ENCODE peak calls at places on chromosomes 6 and 20, in seven cellular contexts. One of them, this sample, is unnamed.

GRCh38 chr6:6384520-6384919 is 64.1 kb upstream of the F13A1 start:
- DNase-seq in lower lobe of right lung: no peak
- DNase-seq in heart left ventricle: no peak
- DNase-seq in effector memory CD4-positive, alpha-beta T cell: no peak
- DNase-seq in cardiac muscle cell: no peak
- DNase-seq in PC-3: no peak
- DNase-seq in neuronal stem cell: no peak
- DNase-seq in this sample: no peak

GRCh38 chr20:23679448-23680092 is 9.3 kb downstream of the CST4 start:
- DNase-seq in lower lobe of right lung: no peak
- DNase-seq in heart left ventricle: no peak
- DNase-seq in effector memory CD4-positive, alpha-beta T cell: no peak
- DNase-seq in cardiac muscle cell: no peak
- DNase-seq in PC-3: no peak
- DNase-seq in neuronal stem cell: no peak
- DNase-seq in this sample: no peak

GRCh38 chr6:45417461-45417860 is 39.7 kb upstream of the SUPT3H start:
- DNase-seq in lower lobe of right lung: no peak
- DNase-seq in heart left ventricle: no peak
- DNase-seq in effector memory CD4-positive, alpha-beta T cell: no peak
- DNase-seq in cardiac muscle cell: no peak
- DNase-seq in PC-3: no peak
- DNase-seq in neuronal stem cell: no peak
- DNase-seq in this sample: no peak

GRCh38 chr6:26284537-26285142 is 80.4 kb upstream of the BTN3A2 start:
- DNase-seq in lower lobe of right lung: peak; percentile 76
- DNase-seq in heart left ventricle: peak; percentile 53
- DNase-seq in effector memory CD4-positive, alpha-beta T cell: peak; percentile 24
- DNase-seq in cardiac muscle cell: peak; percentile 72
- DNase-seq in PC-3: peak; percentile 66
- DNase-seq in neuronal stem cell: no peak
- DNase-seq in this sample: peak; percentile 83

GRCh38 chr6:156731436-156731835 is 45.7 kb upstream of the ARID1B start:
- DNase-seq in lower lobe of right lung: no peak
- DNase-seq in heart left ventricle: no peak
- DNase-seq in effector memory CD4-positive, alpha-beta T cell: no peak
- DNase-seq in cardiac muscle cell: peak; percentile 21
- DNase-seq in PC-3: peak; percentile 54
- DNase-seq in neuronal stem cell: no peak
- DNase-seq in this sample: no peak

GRCh38 chr6:18503588-18504231 is 116.6 kb downstream of the RNF144B start:
- DNase-seq in lower lobe of right lung: no peak
- DNase-seq in heart left ventricle: peak; percentile 48
- DNase-seq in effector memory CD4-positive, alpha-beta T cell: no peak
- DNase-seq in cardiac muscle cell: peak; percentile 86
- DNase-seq in PC-3: peak; percentile 81
- DNase-seq in neuronal stem cell: peak; percentile 58
- DNase-seq in this sample: peak; percentile 71

GRCh38 chr6:90374201-90374600 is 77.6 kb upstream of the BACH2 start:
- DNase-seq in lower lobe of right lung: no peak
- DNase-seq in heart left ventricle: no peak
- DNase-seq in effector memory CD4-positive, alpha-beta T cell: no peak
- DNase-seq in cardiac muscle cell: no peak
- DNase-seq in PC-3: no peak
- DNase-seq in neuronal stem cell: no peak
- DNase-seq in this sample: no peak

GRCh38 chr6:56375806-56376205 is 128.4 kb upstream of the COL21A1 start:
- DNase-seq in lower lobe of right lung: no peak
- DNase-seq in heart left ventricle: no peak
- DNase-seq in effector memory CD4-positive, alpha-beta T cell: no peak
- DNase-seq in cardiac muscle cell: no peak
- DNase-seq in PC-3: no peak
- DNase-seq in neuronal stem cell: no peak
- DNase-seq in this sample: no peak

GRCh38 chr6:10418862-10419748 is 4.2 kb upstream of the TFAP2A start:
- DNase-seq in lower lobe of right lung: peak; percentile 43
- DNase-seq in heart left ventricle: no peak
- DNase-seq in effector memory CD4-positive, alpha-beta T cell: no peak
- DNase-seq in cardiac muscle cell: no peak
- DNase-seq in PC-3: peak; percentile 86
- DNase-seq in neuronal stem cell: no peak
- DNase-seq in this sample: no peak

GRCh38 chr6:43465978-43466377 is 10.6 kb upstream of the DLK2 start:
- DNase-seq in lower lobe of right lung: no peak
- DNase-seq in heart left ventricle: no peak
- DNase-seq in effector memory CD4-positive, alpha-beta T cell: no peak
- DNase-seq in cardiac muscle cell: no peak
- DNase-seq in PC-3: no peak
- DNase-seq in neuronal stem cell: no peak
- DNase-seq in this sample: no peak

GRCh38 chr20:41072099-41072798 is 43.6 kb downstream of the TOP1 start:
- DNase-seq in lower lobe of right lung: no peak
- DNase-seq in heart left ventricle: peak; percentile 9
- DNase-seq in effector memory CD4-positive, alpha-beta T cell: no peak
- DNase-seq in cardiac muscle cell: peak; percentile 89
- DNase-seq in PC-3: peak; percentile 90
- DNase-seq in neuronal stem cell: no peak
- DNase-seq in this sample: peak; percentile 47

GRCh38 chr6:11491998-11492397 is 45.6 kb upstream of the TMEM170B start:
- DNase-seq in lower lobe of right lung: no peak
- DNase-seq in heart left ventricle: no peak
- DNase-seq in effector memory CD4-positive, alpha-beta T cell: no peak
- DNase-seq in cardiac muscle cell: no peak
- DNase-seq in PC-3: no peak
- DNase-seq in neuronal stem cell: no peak
- DNase-seq in this sample: no peak

GRCh38 chr6:166381733-166382499 is 824 bp downstream of the MPC1 start:
- DNase-seq in lower lobe of right lung: peak; percentile 89
- DNase-seq in heart left ventricle: peak; percentile 75
- DNase-seq in effector memory CD4-positive, alpha-beta T cell: peak; percentile 32
- DNase-seq in cardiac muscle cell: peak; percentile 54
- DNase-seq in PC-3: peak; percentile 72
- DNase-seq in neuronal stem cell: peak; percentile 20
- DNase-seq in this sample: peak; percentile 59

GRCh38 chr6:41698350-41698781 is 37.0 kb downstream of the TFEB start:
- DNase-seq in lower lobe of right lung: no peak
- DNase-seq in heart left ventricle: peak; percentile 52
- DNase-seq in effector memory CD4-positive, alpha-beta T cell: no peak
- DNase-seq in cardiac muscle cell: peak; percentile 92
- DNase-seq in PC-3: no peak
- DNase-seq in neuronal stem cell: no peak
- DNase-seq in this sample: no peak

DNA sequence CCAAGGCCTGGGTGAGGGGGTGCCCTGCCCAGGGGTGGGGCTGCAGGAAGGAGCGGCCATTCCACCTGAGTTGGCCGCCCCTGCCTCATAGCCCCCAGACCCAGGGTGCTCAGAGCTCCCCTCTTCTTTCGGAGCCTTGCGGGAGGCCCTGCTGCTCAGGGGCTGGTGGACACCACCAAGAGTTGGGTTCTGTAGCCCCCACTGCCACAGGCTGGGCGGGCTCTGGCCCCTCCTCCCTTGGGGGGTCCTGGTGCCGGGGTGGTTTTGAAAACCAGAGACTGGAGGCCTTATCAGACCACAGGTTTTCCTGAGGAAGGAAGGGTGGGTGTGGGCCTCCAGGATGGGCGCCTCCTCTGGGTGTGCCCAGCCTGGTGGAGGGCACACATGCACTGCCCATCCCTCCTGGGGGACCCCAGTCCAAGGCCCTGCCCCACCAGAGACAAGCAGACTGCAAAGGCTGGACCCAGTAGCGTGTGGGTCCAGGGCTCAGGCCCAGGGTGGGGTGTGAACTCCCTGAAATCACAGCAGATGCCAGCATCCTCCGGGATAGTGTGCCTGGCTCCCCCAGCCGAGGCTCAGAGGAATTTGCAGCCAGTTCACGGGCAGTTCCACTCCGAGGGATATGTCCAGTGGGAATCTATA is 13.4 kb upstream of the ZBTB46 start:
- DNase-seq in lower lobe of right lung: no peak
- DNase-seq in heart left ventricle: peak; percentile 15
- DNase-seq in effector memory CD4-positive, alpha-beta T cell: no peak
- DNase-seq in cardiac muscle cell: no peak
- DNase-seq in PC-3: no peak
- DNase-seq in neuronal stem cell: no peak
- DNase-seq in this sample: no peak
- H3K4me1 ChIP-seq in lower lobe of right lung: peaks cover 50% of the 10 kb centered on the region
- H3K4me1 ChIP-seq in heart left ventricle: peaks cover 37% of the 10 kb centered on the region
- H3K4me1 ChIP-seq in effector memory CD4-positive, alpha-beta T cell: peaks cover 31% of the 10 kb centered on the region
- H3K4me1 ChIP-seq in cardiac muscle cell: peaks cover 31% of the 10 kb centered on the region
- H3K4me1 ChIP-seq in PC-3: peaks cover 7% of the 10 kb centered on the region
- H3K4me1 ChIP-seq in neuronal stem cell: peaks cover 25% of the 10 kb centered on the region
- H3K4me1 ChIP-seq in this sample: peaks cover 7% of the 10 kb centered on the region

DNA sequence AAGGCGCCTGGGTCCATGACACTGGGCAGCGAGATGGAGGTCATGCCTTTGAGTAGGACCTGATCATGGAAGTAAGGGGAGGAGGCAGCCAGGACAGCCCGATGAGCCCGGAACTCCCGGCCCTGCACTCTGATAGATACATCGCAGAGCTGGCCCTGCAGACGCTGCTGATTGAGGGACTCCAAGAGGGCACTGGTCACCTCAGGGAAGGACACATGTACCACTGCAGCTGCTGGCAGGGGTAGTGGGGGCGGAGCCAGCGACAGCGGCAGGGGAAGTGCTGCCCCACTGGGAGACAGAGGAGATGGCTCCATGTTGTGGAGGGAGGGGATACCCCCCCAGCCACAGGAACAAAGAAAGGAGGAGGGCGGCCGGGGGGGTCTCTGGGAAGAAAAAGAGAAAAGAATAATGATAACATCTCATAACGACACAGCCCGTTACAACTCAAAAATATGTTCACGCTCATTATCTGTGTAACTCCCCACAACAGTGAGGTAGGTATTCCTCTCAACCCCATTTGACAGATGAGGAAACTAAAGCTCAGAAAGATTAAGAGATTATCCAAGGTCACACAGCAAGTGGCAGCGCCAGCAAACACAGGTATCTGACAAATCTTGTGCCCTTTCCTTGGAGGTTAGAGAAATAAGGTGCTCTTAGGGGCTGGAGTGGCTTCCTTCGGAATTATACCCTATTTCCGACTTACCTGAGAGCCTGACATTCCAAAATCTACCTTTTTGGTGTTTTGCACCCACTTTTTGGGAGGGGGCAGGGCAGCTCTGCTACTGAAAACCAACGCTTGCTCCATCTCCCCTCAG is 734 bp downstream of the ZBTB22 start:
- DNase-seq in lower lobe of right lung: no peak
- DNase-seq in heart left ventricle: no peak
- DNase-seq in effector memory CD4-positive, alpha-beta T cell: no peak
- DNase-seq in cardiac muscle cell: no peak
- DNase-seq in PC-3: no peak
- DNase-seq in neuronal stem cell: no peak
- DNase-seq in this sample: peak; percentile 77
- H3K27ac ChIP-seq in lower lobe of right lung: peak overlapping the region; percentile 24
- H3K27ac ChIP-seq in heart left ventricle: peak overlapping the region; percentile 84
- H3K27ac ChIP-seq in effector memory CD4-positive, alpha-beta T cell: peak overlapping the region; percentile 78
- H3K27ac ChIP-seq in cardiac muscle cell: peak overlapping the region; percentile 85
- H3K27ac ChIP-seq in PC-3: no peak overlapping the region
- H3K27ac ChIP-seq in neuronal stem cell: no peak overlapping the region
- H3K27ac ChIP-seq in this sample: peak overlapping the region; percentile 12

GRCh38 chr20:46774943-46775560 is 65.6 kb downstream of the SLC2A10 start:
- DNase-seq in lower lobe of right lung: no peak
- DNase-seq in heart left ventricle: no peak
- DNase-seq in effector memory CD4-positive, alpha-beta T cell: no peak
- DNase-seq in cardiac muscle cell: no peak
- DNase-seq in PC-3: peak; percentile 47
- DNase-seq in neuronal stem cell: no peak
- DNase-seq in this sample: no peak

GRCh38 chr20:46779831-46780230 is 70.4 kb downstream of the SLC2A10 start:
- DNase-seq in lower lobe of right lung: no peak
- DNase-seq in heart left ventricle: no peak
- DNase-seq in effector memory CD4-positive, alpha-beta T cell: no peak
- DNase-seq in cardiac muscle cell: no peak
- DNase-seq in PC-3: no peak
- DNase-seq in neuronal stem cell: no peak
- DNase-seq in this sample: no peak

GRCh38 chr20:46772901-46773300 is 63.5 kb downstream of the SLC2A10 start:
- DNase-seq in lower lobe of right lung: no peak
- DNase-seq in heart left ventricle: no peak
- DNase-seq in effector memory CD4-positive, alpha-beta T cell: no peak
- DNase-seq in cardiac muscle cell: no peak
- DNase-seq in PC-3: no peak
- DNase-seq in neuronal stem cell: no peak
- DNase-seq in this sample: no peak

GRCh38 chr20:46773680-46774079 is 64.2 kb downstream of the SLC2A10 start:
- DNase-seq in lower lobe of right lung: no peak
- DNase-seq in heart left ventricle: no peak
- DNase-seq in effector memory CD4-positive, alpha-beta T cell: no peak
- DNase-seq in cardiac muscle cell: no peak
- DNase-seq in PC-3: no peak
- DNase-seq in neuronal stem cell: no peak
- DNase-seq in this sample: no peak

DNA sequence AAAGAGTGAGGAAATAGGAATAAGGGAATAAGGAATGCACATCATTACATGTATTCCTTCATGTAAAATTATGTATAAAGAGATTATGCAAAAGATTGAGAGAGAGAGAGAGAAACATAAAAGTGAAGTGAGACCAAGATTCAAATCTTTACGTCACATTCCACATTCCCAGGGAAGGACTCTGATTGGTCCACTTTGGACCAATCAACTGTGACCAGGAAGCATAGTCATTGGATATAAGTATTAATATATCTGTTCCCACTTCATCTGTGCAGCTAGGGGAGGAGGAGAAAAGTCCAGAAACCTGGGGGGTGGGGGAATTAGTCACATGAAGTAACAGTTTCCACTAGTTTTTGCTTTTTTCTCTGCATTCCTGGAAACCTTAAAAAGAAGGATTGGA is 66.4 kb downstream of the SLC2A10 start:
- DNase-seq in lower lobe of right lung: no peak
- DNase-seq in heart left ventricle: no peak
- DNase-seq in effector memory CD4-positive, alpha-beta T cell: no peak
- DNase-seq in cardiac muscle cell: no peak
- DNase-seq in PC-3: no peak
- DNase-seq in neuronal stem cell: no peak
- DNase-seq in this sample: no peak
- H3K4me3 ChIP-seq in lower lobe of right lung: no peak overlapping the region
- H3K4me3 ChIP-seq in heart left ventricle: no peak overlapping the region
- H3K4me3 ChIP-seq in effector memory CD4-positive, alpha-beta T cell: no peak overlapping the region
- H3K4me3 ChIP-seq in cardiac muscle cell: no peak overlapping the region
- H3K4me3 ChIP-seq in PC-3: no peak overlapping the region
- H3K4me3 ChIP-seq in neuronal stem cell: no peak overlapping the region
- H3K4me3 ChIP-seq in this sample: no peak overlapping the region

GRCh38 chr6:52546192-52546591 is 30.7 kb downstream of the TRAM2 start:
- DNase-seq in lower lobe of right lung: no peak
- DNase-seq in heart left ventricle: no peak
- DNase-seq in effector memory CD4-positive, alpha-beta T cell: no peak
- DNase-seq in cardiac muscle cell: no peak
- DNase-seq in PC-3: no peak
- DNase-seq in neuronal stem cell: no peak
- DNase-seq in this sample: no peak

GRCh38 chr6:52544325-52545022 is 32.4 kb downstream of the TRAM2 start:
- DNase-seq in lower lobe of right lung: no peak
- DNase-seq in heart left ventricle: no peak
- DNase-seq in effector memory CD4-positive, alpha-beta T cell: no peak
- DNase-seq in cardiac muscle cell: no peak
- DNase-seq in PC-3: peak; percentile 47
- DNase-seq in neuronal stem cell: no peak
- DNase-seq in this sample: no peak

GRCh38 chr6:52546678-52547077 is 30.2 kb downstream of the TRAM2 start:
- DNase-seq in lower lobe of right lung: no peak
- DNase-seq in heart left ventricle: no peak
- DNase-seq in effector memory CD4-positive, alpha-beta T cell: no peak
- DNase-seq in cardiac muscle cell: no peak
- DNase-seq in PC-3: no peak
- DNase-seq in neuronal stem cell: no peak
- DNase-seq in this sample: no peak

GRCh38 chr6:52545050-52545843 is 31.6 kb downstream of the TRAM2 start:
- DNase-seq in lower lobe of right lung: no peak
- DNase-seq in heart left ventricle: no peak
- DNase-seq in effector memory CD4-positive, alpha-beta T cell: no peak
- DNase-seq in cardiac muscle cell: no peak
- DNase-seq in PC-3: no peak
- DNase-seq in neuronal stem cell: no peak
- DNase-seq in this sample: no peak

GRCh38 chr6:52545844-52546119 is 31.1 kb downstream of the TRAM2 start:
- DNase-seq in lower lobe of right lung: no peak
- DNase-seq in heart left ventricle: no peak
- DNase-seq in effector memory CD4-positive, alpha-beta T cell: no peak
- DNase-seq in cardiac muscle cell: no peak
- DNase-seq in PC-3: no peak
- DNase-seq in neuronal stem cell: no peak
- DNase-seq in this sample: no peak
- H3K4me1 ChIP-seq in lower lobe of right lung: peaks cover 67% of the 10 kb centered on the region
- H3K4me1 ChIP-seq in heart left ventricle: peaks cover 75% of the 10 kb centered on the region
- H3K4me1 ChIP-seq in effector memory CD4-positive, alpha-beta T cell: no peaks in the 10 kb centered on the region
- H3K4me1 ChIP-seq in cardiac muscle cell: peaks cover under 1% of the 10 kb centered on the region
- H3K4me1 ChIP-seq in PC-3: peaks cover 50% of the 10 kb centered on the region
- H3K4me1 ChIP-seq in neuronal stem cell: peaks cover 10% of the 10 kb centered on the region
- H3K4me1 ChIP-seq in this sample: peaks cover 42% of the 10 kb centered on the region